ENCODE peak calls at places on chromosomes 13 and 19, in eight cellular contexts. L is HepG2, M is GM12878, G is SK-N-SH, E is suprapubic skin, H is sigmoid colon, W is A549, Y is H1. R is an unnamed sample.

GRCh38 chr19:47239610-47240296 is 8.8 kb upstream of the BBC3 start:
- DNase-seq in H (peak; percentile 87), M (no peak), W (no peak), E (no peak), Y (no peak), G (peak; percentile 97), L (no peak), R (no peak)

GRCh38 chr13:109773276-109773675 is 13.1 kb downstream of the IRS2 start:
- DNase-seq in H (no peak), M (no peak), L (no peak), W (peak; percentile 50), G (no peak), E (no peak), Y (no peak), R (no peak)

GRCh38 chr13:98930014-98930625 is 47.7 kb downstream of the DOCK9 start:
- DNase-seq in H (no peak), G (no peak), L (no peak), M (no peak), E (no peak), Y (no peak), W (no peak), R (no peak)

GRCh38 chr19:11198175-11198534 is 810 bp upstream of the KANK2 start:
- DNase-seq in E (no peak), H (no peak), W (no peak), M (no peak), L (no peak), Y (no peak), G (no peak), R (no peak)

GRCh38 chr13:24361138-24361537 is 51.8 kb downstream of the C1QTNF9 start:
- DNase-seq in G (no peak), L (no peak), W (no peak), Y (no peak), H (no peak), E (no peak), M (no peak), R (no peak)

GRCh38 chr19:43562698-43563241 is 12.6 kb downstream of the XRCC1 start:
- DNase-seq in G (no peak), H (peak; percentile 91), W (no peak), Y (no peak), M (peak; percentile 91), L (no peak), E (peak; percentile 82), R (peak; percentile 64)

GRCh38 chr19:5002143-5002542 is 33.2 kb downstream of the KDM4B start:
- DNase-seq in Y (no peak), G (no peak), W (peak; percentile 27), L (peak; percentile 84), H (no peak), M (no peak), E (no peak), R (no peak)

GRCh38 chr19:12578641-12579040 is 27.4 kb upstream of the ZNF564 start:
- DNase-seq in L (no peak), Y (no peak), M (no peak), E (no peak), H (no peak), W (no peak), G (no peak), R (no peak)

GRCh38 chr13:87671031-87671823 is at the start of gene SLITRK5:
- DNase-seq in L (peak; percentile 3), G (peak; percentile 86), E (peak; percentile 81), W (peak; percentile 81), H (peak; percentile 80), M (no peak), Y (no peak), R (peak; percentile 62)

GRCh38 chr13:111902726-111903125 is 164.2 kb upstream of the SOX1 start:
- DNase-seq in H (peak; percentile 27), E (no peak), W (no peak), M (no peak), G (no peak), L (no peak), Y (no peak), R (no peak)

GRCh38 chr19:53037101-53038097 is 7.1 kb upstream of the ERVV-2 start:
- DNase-seq in W (no peak), E (no peak), Y (no peak), L (no peak), H (no peak), M (no peak), G (peak; percentile 85), R (no peak)

GRCh38 chr19:18160441-18160791 is 7.5 kb downstream of the PIK3R2 start:
- DNase-seq in Y (no peak), W (no peak), E (no peak), H (no peak), M (no peak), L (no peak), G (no peak), R (no peak)

GRCh38 chr13:80824231-80824630 is 483.3 kb upstream of the SPRY2 start:
- DNase-seq in M (no peak), Y (no peak), L (no peak), G (no peak), H (no peak), W (no peak), E (no peak), R (no peak)

GRCh38 chr19:18020212-18021067 is 12.5 kb downstream of the ARRDC2 start:
- DNase-seq in E (peak; percentile 91), W (no peak), Y (no peak), H (peak; percentile 95), G (peak; percentile 58), L (peak; percentile 51), M (no peak), R (peak; percentile 79)

GRCh38 chr13:50626031-50626643 is 217.4 kb downstream of the DLEU7 start:
- DNase-seq in W (no peak), H (no peak), Y (no peak), L (no peak), M (no peak), E (no peak), G (no peak), R (no peak)

GRCh38 chr13:101149735-101150380 is 266.4 kb downstream of the NALCN start:
- DNase-seq in L (no peak), E (no peak), H (no peak), Y (no peak), M (no peak), G (peak; percentile 65), W (peak; percentile 13), R (no peak)

GRCh38 chr19:3125900-3126524 is 9.8 kb upstream of the GNA15 start:
- DNase-seq in H (no peak), Y (peak; percentile 85), M (no peak), G (peak; percentile 87), W (peak; percentile 33), E (peak; percentile 73), L (peak; percentile 43), R (no peak)

GRCh38 chr13:41973247-41973741 is 12.4 kb upstream of the VWA8 start:
- DNase-seq in E (no peak), M (no peak), W (no peak), Y (peak; percentile 25), H (no peak), G (no peak), L (no peak), R (no peak)

GRCh38 chr13:41970918-41971317 is 10.0 kb upstream of the VWA8 start:
- DNase-seq in L (no peak), G (no peak), H (no peak), E (no peak), W (no peak), M (no peak), Y (no peak), R (no peak)

GRCh38 chr13:41974262-41974900 is 13.5 kb upstream of the VWA8 start:
- DNase-seq in G (no peak), L (peak; percentile 50), Y (no peak), E (no peak), H (no peak), W (no peak), M (no peak), R (no peak)

GRCh38 chr13:41970022-41970421 is 9.1 kb upstream of the VWA8 start:
- DNase-seq in M (no peak), H (no peak), G (no peak), Y (no peak), L (no peak), E (no peak), W (no peak), R (no peak)

GRCh38 chr13:41971848-41972247 is 10.9 kb upstream of the VWA8 start:
- DNase-seq in E (no peak), H (no peak), W (no peak), L (no peak), Y (no peak), M (no peak), G (no peak), R (no peak)
- TF ChIP-seq EP300 in E (no peak), H (no peak), W (no peak), L (no peak), Y (no peak), M (no peak), G (no peak), R (no peak)

GRCh38 chr13:27170521-27171243 is 929 bp downstream of the USP12 start:
- DNase-seq in L (peak; percentile 33), E (peak; percentile 77), G (no peak), H (peak; percentile 76), W (peak; percentile 39), M (no peak), Y (no peak), R (no peak)

GRCh38 chr13:27170221-27170520 is 1.4 kb downstream of the USP12 start:
- DNase-seq in E (no peak), G (no peak), Y (no peak), M (no peak), W (no peak), L (no peak), H (no peak), R (no peak)

GRCh38 chr13:27171244-27171829 is at the start of gene USP12:
- DNase-seq in E (peak; percentile 77), W (no peak), G (peak; percentile 86), M (no peak), L (no peak), H (no peak), Y (no peak), R (peak; percentile 14)

GRCh38 chr13:27168870-27169525 is 2.6 kb downstream of the USP12 start:
- DNase-seq in Y (no peak), W (no peak), G (no peak), E (no peak), H (no peak), M (no peak), L (no peak), R (no peak)

DNA sequence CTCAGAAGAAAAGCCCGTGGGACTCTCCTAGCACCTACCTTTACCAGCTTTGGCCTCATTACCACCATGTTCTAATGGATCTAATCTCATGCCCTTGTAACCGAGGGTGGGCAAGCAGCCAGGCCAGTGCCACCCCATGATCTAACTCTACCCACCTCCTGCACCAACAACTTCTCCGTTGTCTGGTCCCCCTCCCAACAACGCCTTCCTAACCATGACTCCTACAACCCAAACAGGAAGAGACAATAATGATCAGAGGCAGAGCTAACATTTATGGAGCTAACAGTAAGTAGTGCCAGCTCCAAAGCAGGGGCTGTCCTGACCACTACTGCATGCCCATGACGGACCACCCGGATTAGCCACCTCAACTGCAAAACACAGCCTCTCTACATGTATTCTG is 3.5 kb downstream of the USP12 start:
- DNase-seq in G (no peak), L (no peak), H (peak; percentile 69), E (no peak), W (no peak), Y (no peak), M (no peak), R (no peak)
- H3K4me1 ChIP-seq in G (peaks cover 19% of the 10 kb centered on the region), L (peaks cover 33% of the 10 kb centered on the region), H (peaks cover 78% of the 10 kb centered on the region), E (peaks cover 59% of the 10 kb centered on the region), W (peaks cover 43% of the 10 kb centered on the region), Y (peaks cover 10% of the 10 kb centered on the region), M (peaks cover 13% of the 10 kb centered on the region), R (peaks cover 32% of the 10 kb centered on the region)

GRCh38 chr19:6062274-6062673 is 48.0 kb downstream of the RFX2 start:
- DNase-seq in M (no peak), L (no peak), H (no peak), E (peak; percentile 81), Y (no peak), W (no peak), G (no peak), R (no peak)
- H3K4me3 ChIP-seq in M (no peak overlapping the region), L (no peak overlapping the region), H (no peak overlapping the region), E (no peak overlapping the region), Y (no peak overlapping the region), W (no peak overlapping the region), G (no peak overlapping the region), R (no peak overlapping the region)

GRCh38 chr13:33937373-33938087 is 119.6 kb downstream of the RFC3 start:
- DNase-seq in M (no peak), E (no peak), L (peak; percentile 87), G (no peak), H (no peak), Y (peak; percentile 23), W (no peak), R (no peak)
- TF ChIP-seq EP300 in M (no peak), E (no peak), L (no peak), G (no peak), H (no peak), Y (no peak), W (no peak), R (no peak)